ENCODE peak calls at places on chromosomes 6 and 20, in four cellular contexts. K is ascending aorta, E is GM06990, U is fibroblast of lung. N is an unnamed sample.

GRCh38 chr6:28896505-28897392 is 27.0 kb downstream of the TRIM27 start:
- DNase-seq in K (peak; percentile 77), U (peak; percentile 65), E (peak; percentile 63), N (no peak)

GRCh38 chr20:32906871-32907495 is 48.3 kb downstream of the EFCAB8 start:
- DNase-seq in K (no peak), U (no peak), E (no peak), N (no peak)

GRCh38 chr6:18997375-18997826 is 610.3 kb downstream of the RNF144B start:
- DNase-seq in E (peak; percentile 3), U (peak; percentile 65), K (no peak), N (no peak)

GRCh38 chr6:123417411-123417810 is 219.3 kb downstream of the TRDN start:
- DNase-seq in E (no peak), U (no peak), K (no peak), N (no peak)

GRCh38 chr6:139291813-139292619 is at the start of gene TXLNB:
- DNase-seq in U (peak; percentile 98), K (peak; percentile 84), E (peak; percentile 50), N (peak; percentile 85)

GRCh38 chr6:11769816-11770545 is 8.6 kb downstream of the ADTRP start:
- DNase-seq in K (no peak), U (no peak), E (no peak), N (no peak)

GRCh38 chr20:3966571-3966970 is 48.8 kb downstream of the RNF24 start:
- DNase-seq in U (no peak), K (no peak), E (no peak), N (no peak)

GRCh38 chr20:1033751-1034419 is 31.8 kb upstream of the RSPO4 start:
- DNase-seq in E (peak; percentile 13), U (no peak), K (peak; percentile 39), N (no peak)

GRCh38 chr6:85130743-85131142 is 319.1 kb upstream of the NT5E start:
- DNase-seq in E (no peak), K (no peak), U (peak; percentile 57), N (no peak)

GRCh38 chr20:9323622-9324021 is 190.8 kb upstream of the LAMP5 start:
- DNase-seq in U (no peak), K (no peak), E (no peak), N (no peak)

GRCh38 chr6:42704251-42704936 is 18.0 kb downstream of the PRPH2 start:
- DNase-seq in U (peak; percentile 72), K (no peak), E (no peak), N (no peak)

GRCh38 chr6:29628419-29629281 is 4.3 kb downstream of the GABBR1 start:
- DNase-seq in K (peak; percentile 86), U (peak; percentile 69), E (no peak), N (no peak)

GRCh38 chr20:12331236-12331635 is 413.5 kb downstream of the BTBD3 start:
- DNase-seq in U (no peak), K (no peak), E (no peak), N (no peak)
- TF ChIP-seq CTCF in U (no peak), K (no peak), E (no peak), N (no peak)

GRCh38 chr20:44582321-44583025 is at the start of gene PKIG:
- DNase-seq in E (no peak), K (peak; percentile 79), U (peak; percentile 88), N (no peak)
- H3K4me3 ChIP-seq in E (peak within 1 kb of the TSS; percentile 58), K (peak within 1 kb of the TSS; percentile 61), U (peak within 1 kb of the TSS; percentile 51), N (peak within 1 kb of the TSS; percentile 23)

GRCh38 chr6:119071576-119071975 is 6.9 kb downstream of the FAM184A start:
- DNase-seq in E (no peak), K (no peak), U (no peak), N (no peak)
- TF ChIP-seq CTCF in E (no peak), K (no peak), U (no peak), N (no peak)

GRCh38 chr20:18639501-18639979 is 51.7 kb downstream of the DTD1 start:
- DNase-seq in K (no peak), U (no peak), E (no peak), N (no peak)

GRCh38 chr20:18637296-18637695 is 49.4 kb downstream of the DTD1 start:
- DNase-seq in U (no peak), E (no peak), K (no peak), N (no peak)

GRCh38 chr20:18634501-18634900 is 46.6 kb downstream of the DTD1 start:
- DNase-seq in U (no peak), E (no peak), K (no peak), N (no peak)

GRCh38 chr20:18633411-18633810 is 45.6 kb downstream of the DTD1 start:
- DNase-seq in U (no peak), K (no peak), E (no peak), N (no peak)

GRCh38 chr20:18638768-18639167 is 50.9 kb downstream of the DTD1 start:
- DNase-seq in K (no peak), U (no peak), E (no peak), N (no peak)
- H3K4me3 ChIP-seq in K (no peak overlapping the region), U (no peak overlapping the region), E (no peak overlapping the region), N (no peak overlapping the region)

DNA sequence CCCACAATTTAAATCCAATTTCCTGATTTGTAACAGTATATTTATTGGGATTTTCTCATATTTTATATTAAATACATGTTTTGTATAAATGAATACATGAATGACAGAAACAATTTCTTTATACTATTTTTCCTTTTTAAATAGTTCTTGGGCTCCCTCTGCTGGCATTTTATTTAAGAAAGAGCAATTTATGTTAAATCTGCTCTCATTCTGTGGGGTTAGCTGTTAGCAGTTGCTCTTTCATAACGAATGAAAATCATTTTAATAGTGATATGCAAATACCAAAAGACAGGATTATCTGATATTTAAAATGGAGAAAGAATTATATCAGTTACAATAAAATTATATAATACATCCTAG is 118.3 kb downstream of the RALGAPA2 start:
- DNase-seq in K (no peak), U (peak; percentile 73), E (no peak), N (no peak)
- TF ChIP-seq CTCF in K (peak; percentile 11), U (peak; percentile 34), E (no peak), N (no peak)

GRCh38 chr6:135270676-135271536 is 89.8 kb downstream of the MYB start:
- DNase-seq in E (no peak), U (no peak), K (no peak), N (no peak)
- H3K4me3 ChIP-seq in E (no peak overlapping the region), U (no peak overlapping the region), K (no peak overlapping the region), N (no peak overlapping the region)

GRCh38 chr6:166459272-166459671 is 76.5 kb upstream of the MPC1 start:
- DNase-seq in K (peak; percentile 5), U (no peak), E (no peak), N (no peak)
- TF ChIP-seq CTCF in K (no peak), U (no peak), E (no peak), N (no peak)

DNA sequence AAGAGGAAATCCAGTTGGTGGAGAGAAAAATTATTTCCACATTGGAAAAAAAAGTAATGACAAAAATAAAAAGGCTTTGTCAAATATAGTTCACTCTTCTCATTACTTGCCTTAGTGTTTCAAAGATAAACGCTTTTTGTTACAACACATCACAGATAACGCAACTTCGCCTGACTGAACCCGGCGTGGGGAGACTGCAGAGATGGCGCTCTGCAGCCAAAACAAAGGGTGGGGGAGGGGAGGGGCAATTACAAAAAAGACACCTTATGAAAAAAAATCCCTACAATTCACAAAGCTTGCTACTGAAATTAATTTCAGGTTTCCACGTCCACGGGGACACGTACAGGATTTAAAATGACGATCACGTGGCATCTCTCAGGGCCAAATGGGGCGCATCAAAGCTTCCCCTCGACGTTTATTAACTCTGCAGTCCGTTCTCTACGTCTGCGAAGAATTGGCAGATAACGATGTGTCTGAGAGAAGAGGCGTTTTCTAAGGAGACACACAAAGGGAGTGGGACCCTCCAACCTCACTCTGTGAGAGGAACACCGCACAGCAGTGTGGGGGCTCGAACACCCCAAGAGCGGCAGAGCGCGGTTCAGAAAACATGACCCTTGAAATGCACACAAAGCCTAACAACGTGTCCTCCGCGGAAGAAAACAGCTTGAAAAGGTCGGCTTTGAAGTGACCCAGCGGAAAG is 1.5 kb upstream of the AFDN start:
- DNase-seq in E (no peak), U (peak; percentile 42), K (no peak), N (no peak)
- H3K4me3 ChIP-seq in E (no peak overlapping the region), U (peak overlapping the region; percentile 16), K (peak overlapping the region; percentile 97), N (no peak overlapping the region)

GRCh38 chr6:76972463-76972862 is 490.8 kb downstream of the HTR1B start:
- DNase-seq in K (no peak), E (no peak), U (no peak), N (no peak)
- TF ChIP-seq CTCF in K (no peak), E (no peak), U (no peak), N (no peak)

N was measured in GM12864.